ENCODE peak calls at places on chromosomes 7 and 10, in nine cellular contexts. G, A, Z, T, H, U, Q, M and E are unnamed samples.

GRCh38 chr7:90896458-90896857 is 300.3 kb downstream of the CDK14 start:
- DNase-seq in G (no peak), A (no peak), Z (no peak), T (no peak), H (no peak), U (no peak), Q (peak; percentile 14), M (no peak), E (no peak)

GRCh38 chr10:60343254-60343653 is 46.4 kb downstream of the ANK3 start:
- DNase-seq in G (no peak), A (no peak), Z (no peak), T (no peak), H (peak; percentile 39), U (no peak), Q (peak; percentile 49), M (no peak), E (no peak)

GRCh38 chr7:32206987-32207386 is 136.8 kb upstream of the PDE1C start:
- DNase-seq in G (no peak), A (no peak), Z (no peak), T (no peak), H (peak; percentile 12), U (peak; percentile 23), Q (no peak), M (no peak), E (no peak)

GRCh38 chr10:101080933-101081546 is 19.3 kb downstream of the KAZALD1 start:
- DNase-seq in G (no peak), A (no peak), Z (no peak), T (no peak), H (peak; percentile 40), U (peak; percentile 32), Q (peak; percentile 42), M (no peak), E (no peak)

GRCh38 chr7:96316949-96317348 is 4.9 kb downstream of the SLC25A13 start:
- DNase-seq in G (no peak), A (no peak), Z (no peak), T (no peak), H (no peak), U (no peak), Q (no peak), M (no peak), E (no peak)

GRCh38 chr10:20369863-20370736 is 527.0 kb downstream of the NEBL start:
- DNase-seq in G (no peak), A (no peak), Z (no peak), T (no peak), H (no peak), U (no peak), Q (no peak), M (no peak), E (peak; percentile 0)

GRCh38 chr10:49678827-49679479 is 498 bp upstream of the C10orf53 start:
- DNase-seq in G (no peak), A (no peak), Z (no peak), T (no peak), H (no peak), U (no peak), Q (no peak), M (no peak), E (no peak)

GRCh38 chr10:115129752-115130151 is 36.6 kb downstream of the ATRNL1 start:
- DNase-seq in G (no peak), A (no peak), Z (no peak), T (no peak), H (peak; percentile 62), U (peak; percentile 48), Q (peak; percentile 50), M (no peak), E (peak; percentile 46)

GRCh38 chr7:25758559-25758958 is 393.4 kb upstream of the NFE2L3 start:
- DNase-seq in G (no peak), A (no peak), Z (no peak), T (no peak), H (no peak), U (no peak), Q (no peak), M (no peak), E (no peak)

GRCh38 chr10:17851611-17852010 is 42.5 kb downstream of the MRC1 start:
- DNase-seq in G (no peak), A (no peak), Z (no peak), T (no peak), H (no peak), U (no peak), Q (no peak), M (peak; percentile 76), E (peak; percentile 44)

GRCh38 chr10:90352288-90352687 is 505.6 kb downstream of the HTR7 start:
- DNase-seq in G (no peak), A (no peak), Z (no peak), T (no peak), H (peak; percentile 6), U (no peak), Q (no peak), M (no peak), E (no peak)

GRCh38 chr7:494261-494687 is 25.4 kb downstream of the PDGFA start:
- DNase-seq in G (no peak), A (no peak), Z (no peak), T (no peak), H (no peak), U (no peak), Q (no peak), M (peak; percentile 34), E (no peak)

GRCh38 chr10:33547976-33548375 is 213.5 kb upstream of the NRP1 start:
- DNase-seq in G (no peak), A (no peak), Z (no peak), T (no peak), H (no peak), U (no peak), Q (no peak), M (no peak), E (no peak)

GRCh38 chr7:70894799-70895198 is 237.1 kb upstream of the GALNT17 start:
- DNase-seq in G (no peak), A (no peak), Z (no peak), T (no peak), H (no peak), U (no peak), Q (no peak), M (no peak), E (no peak)
- H3K4me3 ChIP-seq in G (no peak overlapping the region), A (no peak overlapping the region), Z (no peak overlapping the region), T (no peak overlapping the region), H (no peak overlapping the region), U (no peak overlapping the region), Q (no peak overlapping the region), M (no peak overlapping the region), E (no peak overlapping the region)

GRCh38 chr7:29143698-29144203 is 2.6 kb downstream of the CPVL start:
- DNase-seq in G (no peak), A (no peak), Z (no peak), T (no peak), H (no peak), U (no peak), Q (no peak), M (no peak), E (no peak)

GRCh38 chr7:29146888-29147609 is 712 bp upstream of the CPVL start:
- DNase-seq in G (no peak), A (peak; percentile 27), Z (no peak), T (peak; percentile 1), H (no peak), U (no peak), Q (peak; percentile 57), M (no peak), E (no peak)

GRCh38 chr7:29146082-29146706 is at the start of gene CPVL:
- DNase-seq in G (no peak), A (peak; percentile 53), Z (no peak), T (no peak), H (no peak), U (peak; percentile 8), Q (no peak), M (peak; percentile 79), E (peak; percentile 88)

GRCh38 chr7:29145553-29146081 is 720 bp downstream of the CPVL start:
- DNase-seq in G (no peak), A (no peak), Z (no peak), T (no peak), H (no peak), U (no peak), Q (no peak), M (no peak), E (no peak)

GRCh38 chr7:29147821-29148220 is 1.5 kb upstream of the CPVL start:
- DNase-seq in G (no peak), A (no peak), Z (no peak), T (no peak), H (no peak), U (no peak), Q (no peak), M (no peak), E (no peak)
- H3K4me3 ChIP-seq in G (no peak overlapping the region), A (no peak overlapping the region), Z (no peak overlapping the region), T (no peak overlapping the region), H (no peak overlapping the region), U (no peak overlapping the region), Q (no peak overlapping the region), M (no peak overlapping the region), E (no peak overlapping the region)

GRCh38 chr7:150587551-150587950 is 20.4 kb downstream of the GIMAP4 start:
- DNase-seq in G (no peak), A (no peak), Z (no peak), T (no peak), H (no peak), U (no peak), Q (no peak), M (no peak), E (no peak)
- H3K4me3 ChIP-seq in G (no peak overlapping the region), A (no peak overlapping the region), Z (no peak overlapping the region), T (no peak overlapping the region), H (no peak overlapping the region), U (no peak overlapping the region), Q (no peak overlapping the region), M (no peak overlapping the region), E (no peak overlapping the region)

GRCh38 chr10:73991203-73991602 is 6.7 kb upstream of the VCL start:
- DNase-seq in G (no peak), A (no peak), Z (no peak), T (no peak), H (no peak), U (no peak), Q (no peak), M (no peak), E (no peak)
- H3K4me3 ChIP-seq in G (no peak overlapping the region), A (no peak overlapping the region), Z (peak overlapping the region; percentile 19), T (no peak overlapping the region), H (no peak overlapping the region), U (no peak overlapping the region), Q (no peak overlapping the region), M (no peak overlapping the region), E (no peak overlapping the region)

DNA sequence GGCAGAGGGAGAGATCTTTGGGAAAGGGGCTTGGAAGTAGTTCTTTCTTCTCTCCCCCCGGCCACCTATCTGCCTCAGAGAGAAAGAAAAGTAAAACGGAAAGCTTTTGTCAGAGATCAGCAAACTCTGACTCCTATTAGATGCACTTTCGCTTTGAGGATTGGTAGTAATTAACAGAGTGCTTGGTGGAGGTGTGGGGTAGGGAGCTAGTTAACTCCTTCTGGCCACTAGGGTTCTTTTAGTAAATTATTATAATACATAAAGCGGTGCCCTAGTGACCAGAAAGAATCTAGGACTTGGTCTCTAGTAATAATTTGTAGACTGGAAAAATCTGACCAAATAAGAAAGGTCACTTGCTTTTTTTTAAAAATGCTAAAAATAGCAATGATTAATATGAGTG is 54.6 kb downstream of the CPVL start:
- DNase-seq in G (no peak), A (no peak), Z (no peak), T (no peak), H (peak; percentile 9), U (peak; percentile 43), Q (peak; percentile 7), M (no peak), E (no peak)
- H3K4me3 ChIP-seq in G (peak overlapping the region; percentile 43), A (peak overlapping the region; percentile 31), Z (peak overlapping the region; percentile 30), T (peak overlapping the region; percentile 30), H (peak overlapping the region; percentile 42), U (peak overlapping the region; percentile 9), Q (peak overlapping the region; percentile 29), M (peak overlapping the region; percentile 42), E (no peak overlapping the region)

GRCh38 chr7:56175784-56176183 is 59.6 kb upstream of the NUPR2 start:
- DNase-seq in G (no peak), A (no peak), Z (no peak), T (no peak), H (no peak), U (no peak), Q (no peak), M (no peak), E (no peak)
- H3K4me3 ChIP-seq in G (peak overlapping the region; percentile 67), A (peak overlapping the region; percentile 31), Z (no peak overlapping the region), T (no peak overlapping the region), H (no peak overlapping the region), U (no peak overlapping the region), Q (no peak overlapping the region), M (peak overlapping the region; percentile 49), E (no peak overlapping the region)